ENCODE peak calls at places on chromosomes 7 and 10, in four cellular contexts. W is activated CD4-positive, alpha-beta T cell treated with anti-CD3 and anti-CD28 coated beads for 36 hours; O is kidney epithelial cell; J is stimulated activated CD4-positive, alpha-beta T cell treated with anti-CD3 and anti-CD28 coated beads, TNF-alpha, amount 100 ng/mL, for 4 hours. Z is an unnamed sample.

GRCh38 chr7:28984631-28985030 is 26.5 kb upstream of the TRIL start:
- DNase-seq in W (no peak), O (peak; percentile 49), J (no peak), Z (no peak)

GRCh38 chr7:70766109-70766508 is 365.8 kb upstream of the GALNT17 start:
- DNase-seq in J (no peak), O (no peak), W (no peak), Z (no peak)

GRCh38 chr10:30534465-30535144 is 94.9 kb downstream of the LYZL2 start:
- DNase-seq in O (no peak), W (peak; percentile 82), J (peak; percentile 44), Z (no peak)

GRCh38 chr10:16606421-16606820 is 84.7 kb upstream of the C1QL3 start:
- DNase-seq in O (no peak), W (no peak), J (no peak), Z (no peak)

GRCh38 chr10:122646511-122647382 is 52.9 kb downstream of the C10orf120 start:
- DNase-seq in W (no peak), J (no peak), O (no peak), Z (no peak)

GRCh38 chr7:13979671-13980438 is 9.6 kb downstream of the ETV1 start:
- DNase-seq in W (no peak), J (no peak), O (no peak), Z (no peak)

GRCh38 chr10:63767512-63767911 is 246.3 kb downstream of the REEP3 start:
- DNase-seq in O (no peak), W (no peak), J (no peak), Z (no peak)

GRCh38 chr7:30694218-30694745 is 12.0 kb upstream of the CRHR2 start:
- DNase-seq in J (no peak), W (no peak), O (no peak), Z (no peak)

GRCh38 chr10:90920986-90921643 is at the start of gene ANKRD1:
- DNase-seq in O (peak; percentile 98), J (no peak), W (no peak), Z (peak; percentile 69)